ENCODE peak calls at places on chromosomes 4 and X, in four cellular contexts. One of them, this sample, is unnamed.

GRCh38 chr4:149997881-149998421 is 80.3 kb upstream of the DCLK2 start:
- DNase-seq in keratinocyte: no peak
- DNase-seq in GM13977: peak
- DNase-seq in fibroblast of pulmonary artery: no peak
- DNase-seq in this sample: no peak

GRCh38 chr4:114509340-114509739 is 89.3 kb upstream of the UGT8 start:
- DNase-seq in keratinocyte: no peak
- DNase-seq in fibroblast of pulmonary artery: no peak
- DNase-seq in GM13977: no peak
- DNase-seq in this sample: no peak

GRCh38 chr4:16448240-16448639 is 222.0 kb upstream of the TAPT1 start:
- DNase-seq in keratinocyte: no peak
- DNase-seq in fibroblast of pulmonary artery: no peak
- DNase-seq in GM13977: no peak
- DNase-seq in this sample: no peak

GRCh38 chrX:10534611-10535010 is 85.8 kb downstream of the MID1 start:
- DNase-seq in keratinocyte: no peak
- DNase-seq in fibroblast of pulmonary artery: peak
- DNase-seq in GM13977: no peak
- DNase-seq in this sample: no peak

GRCh38 chr4:3630934-3631585 is 98.8 kb upstream of the LRPAP1 start:
- DNase-seq in GM13977: no peak
- DNase-seq in keratinocyte: no peak
- DNase-seq in fibroblast of pulmonary artery: no peak
- DNase-seq in this sample: no peak

GRCh38 chrX:129318375-129318774 is 204.9 kb downstream of the SMARCA1 start:
- DNase-seq in GM13977: peak
- DNase-seq in keratinocyte: no peak
- DNase-seq in fibroblast of pulmonary artery: peak
- DNase-seq in this sample: no peak

GRCh38 chr4:180060159-180060889 is 2182.9 kb upstream of the TENM3 start:
- DNase-seq in fibroblast of pulmonary artery: no peak
- DNase-seq in keratinocyte: no peak
- DNase-seq in GM13977: no peak
- DNase-seq in this sample: peak

GRCh38 chrX:73561791-73562190 is 1.2 kb upstream of the CHIC1 start:
- DNase-seq in fibroblast of pulmonary artery: peak
- DNase-seq in GM13977: no peak
- DNase-seq in keratinocyte: no peak
- DNase-seq in this sample: no peak

GRCh38 chrX:12955882-12956703 is 18.8 kb upstream of the TMSB4X start:
- DNase-seq in fibroblast of pulmonary artery: peak
- DNase-seq in keratinocyte: no peak
- DNase-seq in GM13977: no peak
- DNase-seq in this sample: no peak

GRCh38 chr4:88823058-88823919 is 125.7 kb upstream of the NAP1L5 start:
- DNase-seq in keratinocyte: no peak
- DNase-seq in GM13977: peak
- DNase-seq in fibroblast of pulmonary artery: peak
- DNase-seq in this sample: peak

GRCh38 chrX:96703816-96704215 is 19.2 kb downstream of the DIAPH2 start:
- DNase-seq in keratinocyte: no peak
- DNase-seq in fibroblast of pulmonary artery: no peak
- DNase-seq in GM13977: no peak
- DNase-seq in this sample: no peak

GRCh38 chr4:8821151-8821950 is 50.3 kb downstream of the HMX1 start:
- DNase-seq in fibroblast of pulmonary artery: no peak
- DNase-seq in GM13977: no peak
- DNase-seq in keratinocyte: no peak
- DNase-seq in this sample: no peak

GRCh38 chrX:39946822-39947221 is 150.9 kb downstream of the BCOR start:
- DNase-seq in keratinocyte: no peak
- DNase-seq in GM13977: no peak
- DNase-seq in fibroblast of pulmonary artery: peak
- DNase-seq in this sample: no peak

GRCh38 chr4:168848112-168848511 is 161.9 kb downstream of the CBR4 start:
- DNase-seq in keratinocyte: no peak
- DNase-seq in GM13977: no peak
- DNase-seq in fibroblast of pulmonary artery: peak
- DNase-seq in this sample: no peak

GRCh38 chr4:98838977-98839618 is 89.8 kb downstream of the EIF4E start:
- DNase-seq in keratinocyte: no peak
- DNase-seq in fibroblast of pulmonary artery: peak
- DNase-seq in GM13977: no peak
- DNase-seq in this sample: no peak

GRCh38 chrX:154013614-154014360 is 5.9 kb downstream of the IRAK1 start:
- DNase-seq in GM13977: peak
- DNase-seq in fibroblast of pulmonary artery: peak
- DNase-seq in keratinocyte: no peak
- DNase-seq in this sample: peak

GRCh38 chr4:140237616-140238352 is 83.8 kb upstream of the MAML3 start:
- DNase-seq in GM13977: no peak
- DNase-seq in keratinocyte: no peak
- DNase-seq in fibroblast of pulmonary artery: peak
- DNase-seq in this sample: no peak

GRCh38 chr4:144190009-144190408 is 49.5 kb upstream of the GYPA start:
- DNase-seq in keratinocyte: no peak
- DNase-seq in GM13977: no peak
- DNase-seq in fibroblast of pulmonary artery: no peak
- DNase-seq in this sample: no peak

GRCh38 chr4:173411106-173411703 is 12.3 kb upstream of the SCRG1 start:
- DNase-seq in GM13977: no peak
- DNase-seq in fibroblast of pulmonary artery: peak
- DNase-seq in keratinocyte: no peak
- DNase-seq in this sample: no peak

GRCh38 chr4:71338846-71339593 is at the start of gene SLC4A4:
- DNase-seq in GM13977: peak
- DNase-seq in fibroblast of pulmonary artery: peak
- DNase-seq in keratinocyte: no peak
- DNase-seq in this sample: peak

GRCh38 chr4:6688879-6689505 is 4.7 kb upstream of the S100P start:
- DNase-seq in GM13977: peak
- DNase-seq in keratinocyte: peak
- DNase-seq in fibroblast of pulmonary artery: peak
- DNase-seq in this sample: peak
- TF ChIP-seq CTCF in GM13977: no peak
- TF ChIP-seq CTCF in keratinocyte: peak
- TF ChIP-seq CTCF in fibroblast of pulmonary artery: peak
- TF ChIP-seq CTCF in this sample: no peak

GRCh38 chr4:64776820-64777219 is 367.6 kb upstream of the TECRL start:
- DNase-seq in keratinocyte: no peak
- DNase-seq in GM13977: no peak
- DNase-seq in fibroblast of pulmonary artery: no peak
- DNase-seq in this sample: no peak

GRCh38 chr4:64784125-64784524 is 374.9 kb upstream of the TECRL start:
- DNase-seq in keratinocyte: no peak
- DNase-seq in fibroblast of pulmonary artery: peak
- DNase-seq in GM13977: no peak
- DNase-seq in this sample: no peak

GRCh38 chr4:64777286-64777685 is 368.0 kb upstream of the TECRL start:
- DNase-seq in keratinocyte: no peak
- DNase-seq in fibroblast of pulmonary artery: no peak
- DNase-seq in GM13977: no peak
- DNase-seq in this sample: no peak

GRCh38 chr4:64780664-64781063 is 371.4 kb upstream of the TECRL start:
- DNase-seq in GM13977: no peak
- DNase-seq in fibroblast of pulmonary artery: no peak
- DNase-seq in keratinocyte: no peak
- DNase-seq in this sample: no peak

DNA sequence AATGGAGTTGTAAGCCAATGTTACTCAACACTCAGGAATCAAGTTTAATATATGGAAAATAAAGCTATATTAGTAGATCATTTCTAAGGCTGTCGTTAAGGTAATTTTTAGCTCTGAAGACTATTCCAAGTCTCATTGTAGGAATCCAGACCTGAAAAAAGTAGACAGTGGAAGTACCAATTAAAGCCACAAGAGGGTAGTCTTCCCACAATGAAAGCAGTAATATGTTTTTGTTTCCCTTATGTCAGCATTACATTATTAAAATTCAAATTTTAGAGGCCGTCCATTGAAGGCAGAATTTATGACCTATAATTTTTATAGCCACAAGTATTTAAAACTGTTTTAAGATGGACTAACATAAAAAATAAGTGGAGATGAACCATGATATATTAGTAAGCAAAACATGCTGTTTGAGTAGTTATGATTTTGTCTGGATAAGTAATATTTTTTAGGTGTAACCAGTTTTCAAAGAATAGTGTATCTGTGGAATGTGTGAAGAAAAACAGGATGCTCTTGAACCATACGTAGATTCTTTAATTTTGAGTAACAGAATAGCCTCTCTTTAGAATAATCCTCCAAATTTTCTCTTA is 372.6 kb upstream of the TECRL start:
- DNase-seq in fibroblast of pulmonary artery: peak
- DNase-seq in keratinocyte: peak
- DNase-seq in GM13977: no peak
- DNase-seq in this sample: no peak
- TF ChIP-seq CTCF in fibroblast of pulmonary artery: peak
- TF ChIP-seq CTCF in keratinocyte: peak
- TF ChIP-seq CTCF in GM13977: peak
- TF ChIP-seq CTCF in this sample: no peak

GRCh38 chrX:118324588-118324987 is 21.3 kb upstream of the WDR44 start:
- DNase-seq in keratinocyte: no peak
- DNase-seq in fibroblast of pulmonary artery: no peak
- DNase-seq in GM13977: no peak
- DNase-seq in this sample: no peak

GRCh38 chrX:118329179-118329578 is 16.7 kb upstream of the WDR44 start:
- DNase-seq in keratinocyte: no peak
- DNase-seq in fibroblast of pulmonary artery: no peak
- DNase-seq in GM13977: no peak
- DNase-seq in this sample: no peak

DNA sequence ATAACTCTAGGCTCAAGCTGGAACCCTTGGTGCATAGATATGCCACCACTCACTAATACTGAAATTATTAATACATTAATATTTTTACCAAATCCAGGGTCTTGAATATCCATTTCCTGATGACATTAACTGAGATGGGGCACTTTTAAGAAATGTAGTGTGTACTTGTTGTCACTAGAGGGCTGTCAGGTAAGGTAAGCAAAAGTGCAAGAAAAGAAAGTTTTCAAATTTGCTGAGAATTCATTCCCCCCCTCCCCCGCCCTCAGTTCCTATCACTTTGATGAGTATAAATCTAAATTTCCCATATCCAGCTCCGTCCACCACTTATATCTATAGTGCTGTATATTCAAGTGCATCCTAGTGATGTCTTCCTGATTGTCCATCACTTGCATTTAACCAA is 20.5 kb upstream of the WDR44 start:
- DNase-seq in GM13977: no peak
- DNase-seq in keratinocyte: no peak
- DNase-seq in fibroblast of pulmonary artery: peak
- DNase-seq in this sample: peak
- TF ChIP-seq CTCF in GM13977: peak
- TF ChIP-seq CTCF in keratinocyte: peak
- TF ChIP-seq CTCF in fibroblast of pulmonary artery: peak
- TF ChIP-seq CTCF in this sample: no peak

GRCh38 chrX:134377537-134377936 is 82.4 kb upstream of the HPRT1 start:
- DNase-seq in keratinocyte: no peak
- DNase-seq in fibroblast of pulmonary artery: peak
- DNase-seq in GM13977: no peak
- DNase-seq in this sample: no peak
- TF ChIP-seq CTCF in keratinocyte: no peak
- TF ChIP-seq CTCF in fibroblast of pulmonary artery: peak
- TF ChIP-seq CTCF in GM13977: peak
- TF ChIP-seq CTCF in this sample: no peak

DNA sequence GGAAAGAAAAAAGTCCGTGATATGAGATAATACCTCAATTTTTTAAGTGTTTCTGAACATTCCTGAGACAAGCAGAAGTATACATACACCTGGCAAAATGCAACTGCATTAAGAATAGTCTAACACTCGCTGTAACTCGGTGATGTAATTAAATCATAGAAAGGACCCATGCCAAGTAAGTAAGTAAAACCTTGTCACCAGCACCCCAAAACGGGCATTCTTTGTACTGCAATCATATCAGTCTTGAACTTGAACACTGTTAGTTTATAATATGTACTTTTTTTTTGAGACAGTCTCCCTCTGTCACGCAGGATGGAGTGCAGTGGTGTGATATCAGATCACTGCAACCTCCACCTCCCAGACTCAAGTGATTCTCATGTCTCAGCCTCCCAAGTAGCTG is 47.4 kb downstream of the SMIM14 start:
- DNase-seq in keratinocyte: no peak
- DNase-seq in GM13977: no peak
- DNase-seq in fibroblast of pulmonary artery: peak
- DNase-seq in this sample: no peak
- TF ChIP-seq CTCF in keratinocyte: peak
- TF ChIP-seq CTCF in GM13977: no peak
- TF ChIP-seq CTCF in fibroblast of pulmonary artery: peak
- TF ChIP-seq CTCF in this sample: no peak

GRCh38 chr4:155208258-155209054 is at the start of gene NPY2R:
- DNase-seq in GM13977: no peak
- DNase-seq in keratinocyte: no peak
- DNase-seq in fibroblast of pulmonary artery: no peak
- DNase-seq in this sample: no peak
- TF ChIP-seq CTCF in GM13977: no peak
- TF ChIP-seq CTCF in keratinocyte: no peak
- TF ChIP-seq CTCF in fibroblast of pulmonary artery: no peak
- TF ChIP-seq CTCF in this sample: no peak

DNA sequence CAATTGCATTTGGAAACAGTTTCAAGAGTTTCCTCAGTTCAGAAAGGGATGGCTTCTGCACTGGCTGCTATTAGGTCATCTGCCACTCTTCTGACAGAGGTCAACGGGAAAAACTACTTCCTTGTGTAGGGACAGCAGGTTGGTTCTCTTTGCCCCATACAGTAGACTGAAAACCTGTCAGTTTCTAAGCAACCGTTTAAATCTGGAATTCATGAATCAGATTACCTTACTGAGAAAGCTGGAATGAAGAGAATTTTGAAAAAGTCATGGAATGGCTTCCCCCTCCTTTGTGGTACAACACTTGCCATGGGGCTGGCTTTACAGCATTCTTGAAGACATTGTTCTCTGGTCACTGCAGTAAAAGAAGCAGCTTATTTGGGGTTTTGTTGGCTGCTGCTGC is 240.3 kb downstream of the IL1RAPL2 start:
- DNase-seq in keratinocyte: no peak
- DNase-seq in fibroblast of pulmonary artery: no peak
- DNase-seq in GM13977: no peak
- DNase-seq in this sample: no peak
- TF ChIP-seq CTCF in keratinocyte: no peak
- TF ChIP-seq CTCF in fibroblast of pulmonary artery: no peak
- TF ChIP-seq CTCF in GM13977: no peak
- TF ChIP-seq CTCF in this sample: no peak

This sample was measured in GM20000.